ENCODE peak calls at places on chromosome 12, in four cellular contexts. One of them, this sample, is unnamed.

GRCh38 chr12:64494998-64495729 is 43.2 kb downstream of the TBK1 start:
- DNase-seq in K562: no peak
- DNase-seq in GM12878: no peak
- DNase-seq in HepG2: no peak
- DNase-seq in this sample: no peak

GRCh38 chr12:65561798-65562382 is 262.4 kb upstream of the HMGA2 start:
- DNase-seq in K562: no peak
- DNase-seq in GM12878: no peak
- DNase-seq in HepG2: no peak
- DNase-seq in this sample: no peak

GRCh38 chr12:24496755-24497154 is 452.1 kb downstream of the BCAT1 start:
- DNase-seq in HepG2: no peak
- DNase-seq in K562: no peak
- DNase-seq in GM12878: no peak
- DNase-seq in this sample: no peak

GRCh38 chr12:94571556-94571955 is 78.8 kb downstream of the TMCC3 start:
- DNase-seq in GM12878: no peak
- DNase-seq in HepG2: peak; percentile 91
- DNase-seq in K562: no peak
- DNase-seq in this sample: no peak

GRCh38 chr12:129662184-129662583 is 241.6 kb downstream of the TMEM132D start:
- DNase-seq in K562: no peak
- DNase-seq in GM12878: no peak
- DNase-seq in HepG2: no peak
- DNase-seq in this sample: no peak

GRCh38 chr12:44750468-44750867 is 125.6 kb downstream of the NELL2 start:
- DNase-seq in K562: no peak
- DNase-seq in GM12878: no peak
- DNase-seq in HepG2: no peak
- DNase-seq in this sample: no peak

GRCh38 chr12:94618995-94619695 is 31.2 kb downstream of the TMCC3 start:
- DNase-seq in HepG2: no peak
- DNase-seq in K562: no peak
- DNase-seq in GM12878: no peak
- DNase-seq in this sample: no peak

GRCh38 chr12:65911321-65911720 is 87.0 kb downstream of the HMGA2 start:
- DNase-seq in K562: no peak
- DNase-seq in HepG2: no peak
- DNase-seq in GM12878: no peak
- DNase-seq in this sample: no peak

GRCh38 chr12:1572731-1573130 is 21.6 kb downstream of the FBXL14 start:
- DNase-seq in HepG2: no peak
- DNase-seq in GM12878: no peak
- DNase-seq in K562: no peak
- DNase-seq in this sample: no peak
- TF ChIP-seq CREB1 in HepG2: no peak
- TF ChIP-seq CREB1 in GM12878: no peak
- TF ChIP-seq CREB1 in K562: no peak
- TF ChIP-seq CREB1 in this sample: no peak

GRCh38 chr12:52005903-52006703 is 643 bp upstream of the TAMALIN start:
- DNase-seq in K562: no peak
- DNase-seq in GM12878: peak; percentile 32
- DNase-seq in HepG2: no peak
- DNase-seq in this sample: peak; percentile 41
- TF ChIP-seq ATF3 in K562: no peak
- TF ChIP-seq ATF3 in GM12878: no peak
- TF ChIP-seq ATF3 in HepG2: no peak
- TF ChIP-seq ATF3 in this sample: no peak

GRCh38 chr12:31387466-31387865 is 61.5 kb upstream of the SINHCAF start:
- DNase-seq in K562: no peak
- DNase-seq in HepG2: no peak
- DNase-seq in GM12878: no peak
- DNase-seq in this sample: no peak

GRCh38 chr12:31390991-31391390 is 65.0 kb upstream of the SINHCAF start:
- DNase-seq in HepG2: no peak
- DNase-seq in K562: no peak
- DNase-seq in GM12878: no peak
- DNase-seq in this sample: no peak

GRCh38 chr12:31386364-31386777 is 60.4 kb upstream of the SINHCAF start:
- DNase-seq in GM12878: no peak
- DNase-seq in HepG2: no peak
- DNase-seq in K562: no peak
- DNase-seq in this sample: peak; percentile 80

GRCh38 chr12:31388713-31389112 is 62.8 kb upstream of the SINHCAF start:
- DNase-seq in GM12878: no peak
- DNase-seq in HepG2: no peak
- DNase-seq in K562: no peak
- DNase-seq in this sample: no peak

DNA sequence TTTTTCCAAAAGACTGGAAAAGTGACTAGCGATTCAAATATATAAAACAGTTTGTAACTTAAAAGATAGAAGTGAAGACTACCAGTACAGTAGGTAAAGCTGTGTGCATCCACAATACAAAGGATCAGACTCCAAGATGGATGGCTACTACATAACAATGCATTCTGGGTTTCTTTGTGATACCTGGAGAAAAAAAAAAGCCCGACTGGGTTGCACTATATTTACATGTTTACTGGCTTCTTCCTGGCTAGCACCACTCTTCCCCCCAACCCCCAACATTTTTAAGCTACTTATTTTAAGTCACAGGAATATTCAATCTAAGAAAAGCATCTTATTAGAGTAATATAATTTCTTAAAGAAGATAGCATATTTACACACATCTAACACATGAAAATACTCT is 61.1 kb upstream of the SINHCAF start:
- DNase-seq in GM12878: no peak
- DNase-seq in HepG2: no peak
- DNase-seq in K562: no peak
- DNase-seq in this sample: no peak
- TF ChIP-seq NR2C2 in GM12878: no peak
- TF ChIP-seq NR2C2 in HepG2: no peak
- TF ChIP-seq NR2C2 in K562: no peak
- TF ChIP-seq NR2C2 in this sample: no peak

GRCh38 chr12:6083606-6084005 is 40.9 kb downstream of the VWF start:
- DNase-seq in K562: no peak
- DNase-seq in GM12878: no peak
- DNase-seq in HepG2: no peak
- DNase-seq in this sample: no peak

GRCh38 chr12:6082613-6083012 is 41.9 kb downstream of the VWF start:
- DNase-seq in HepG2: no peak
- DNase-seq in GM12878: no peak
- DNase-seq in K562: no peak
- DNase-seq in this sample: no peak

GRCh38 chr12:6085841-6086240 is 38.6 kb downstream of the VWF start:
- DNase-seq in GM12878: no peak
- DNase-seq in HepG2: no peak
- DNase-seq in K562: no peak
- DNase-seq in this sample: no peak

GRCh38 chr12:6084969-6085450 is 39.5 kb downstream of the VWF start:
- DNase-seq in HepG2: no peak
- DNase-seq in GM12878: no peak
- DNase-seq in K562: no peak
- DNase-seq in this sample: no peak

DNA sequence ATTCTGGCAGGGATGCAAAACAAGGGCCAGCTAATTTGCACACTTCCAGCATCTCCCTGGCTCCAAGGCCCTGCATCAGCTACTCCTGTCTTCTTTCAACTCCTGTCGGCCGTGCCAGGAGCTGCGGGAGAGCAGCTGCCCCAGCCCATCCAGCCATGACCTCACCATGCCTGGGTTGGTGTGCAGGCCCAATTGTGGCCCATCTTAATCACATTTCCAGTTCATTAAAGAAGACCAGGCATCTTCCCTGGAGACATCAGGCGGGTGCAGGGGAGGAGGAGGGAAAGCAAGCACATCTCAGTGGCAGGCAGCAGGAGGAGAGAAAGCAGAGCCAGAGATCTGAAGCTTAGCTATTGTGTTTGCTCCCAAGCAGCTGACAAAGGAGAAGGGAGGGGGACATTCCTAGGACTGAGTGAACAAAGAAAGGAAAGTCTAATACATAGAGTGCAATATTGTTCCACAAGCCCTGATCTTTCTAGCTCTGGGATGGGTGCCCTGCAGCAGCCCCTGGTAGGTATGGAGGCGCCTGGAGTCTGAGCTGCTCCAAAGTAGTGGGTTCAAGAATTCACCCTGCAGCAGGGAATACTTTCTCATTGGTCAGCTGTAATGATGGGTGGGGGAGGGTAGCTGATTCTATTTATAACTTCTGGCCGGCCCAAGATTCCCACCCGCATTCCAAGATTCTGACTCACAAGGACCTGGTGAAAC is 40.1 kb downstream of the VWF start:
- DNase-seq in GM12878: no peak
- DNase-seq in HepG2: no peak
- DNase-seq in K562: no peak
- DNase-seq in this sample: no peak
- TF ChIP-seq CREB1 in GM12878: no peak
- TF ChIP-seq CREB1 in HepG2: no peak
- TF ChIP-seq CREB1 in K562: no peak
- TF ChIP-seq CREB1 in this sample: no peak

GRCh38 chr12:87383705-87384104 is 645.5 kb downstream of the C12orf50 start:
- DNase-seq in GM12878: no peak
- DNase-seq in K562: no peak
- DNase-seq in HepG2: no peak
- DNase-seq in this sample: no peak
- TF ChIP-seq ATF3 in GM12878: no peak
- TF ChIP-seq ATF3 in K562: no peak
- TF ChIP-seq ATF3 in HepG2: no peak
- TF ChIP-seq ATF3 in this sample: no peak

This sample was measured in WTC11.